ENCODE peak calls at places on chromosomes 11 and 22, in six cellular contexts. One of them, this sample, is unnamed.

GRCh38 chr11:62601114-62601363 is 626 bp downstream of the MTA2 start:
- DNase-seq in A549: no peak
- DNase-seq in AG10803: peak
- DNase-seq in neural crest cell: no peak
- DNase-seq in heart right ventricle: peak
- DNase-seq in OCI-LY7: peak
- DNase-seq in this sample: no peak

GRCh38 chr22:45192701-45193187 is 29.0 kb downstream of the NUP50 start:
- DNase-seq in AG10803: no peak
- DNase-seq in heart right ventricle: no peak
- DNase-seq in OCI-LY7: no peak
- DNase-seq in A549: no peak
- DNase-seq in neural crest cell: no peak
- DNase-seq in this sample: no peak

GRCh38 chr22:39343259-39344045 is 6.3 kb upstream of the SYNGR1 start:
- DNase-seq in OCI-LY7: peak
- DNase-seq in AG10803: peak
- DNase-seq in A549: peak
- DNase-seq in heart right ventricle: no peak
- DNase-seq in neural crest cell: peak
- DNase-seq in this sample: peak

GRCh38 chr11:75771646-75772410 is 3.2 kb downstream of the DGAT2 start:
- DNase-seq in heart right ventricle: no peak
- DNase-seq in A549: no peak
- DNase-seq in AG10803: peak
- DNase-seq in OCI-LY7: no peak
- DNase-seq in neural crest cell: no peak
- DNase-seq in this sample: no peak

GRCh38 chr22:50576070-50576469 is 2.2 kb downstream of the CPT1B start:
- DNase-seq in heart right ventricle: no peak
- DNase-seq in OCI-LY7: no peak
- DNase-seq in neural crest cell: peak
- DNase-seq in AG10803: peak
- DNase-seq in A549: peak
- DNase-seq in this sample: peak

GRCh38 chr22:29702931-29703594 is 16.7 kb upstream of the CABP7 start:
- DNase-seq in heart right ventricle: peak
- DNase-seq in AG10803: no peak
- DNase-seq in OCI-LY7: peak
- DNase-seq in A549: no peak
- DNase-seq in neural crest cell: no peak
- DNase-seq in this sample: no peak

GRCh38 chr22:36818010-36818642 is 1.3 kb upstream of the PVALB start:
- DNase-seq in neural crest cell: no peak
- DNase-seq in heart right ventricle: no peak
- DNase-seq in AG10803: no peak
- DNase-seq in OCI-LY7: no peak
- DNase-seq in A549: no peak
- DNase-seq in this sample: no peak

GRCh38 chr11:99015634-99016454 is 4.9 kb upstream of the CNTN5 start:
- DNase-seq in OCI-LY7: peak
- DNase-seq in A549: peak
- DNase-seq in AG10803: peak
- DNase-seq in heart right ventricle: no peak
- DNase-seq in neural crest cell: no peak
- DNase-seq in this sample: peak

GRCh38 chr11:134655189-134655937 is 243.3 kb upstream of the B3GAT1 start:
- DNase-seq in A549: no peak
- DNase-seq in OCI-LY7: no peak
- DNase-seq in AG10803: no peak
- DNase-seq in heart right ventricle: no peak
- DNase-seq in neural crest cell: no peak
- DNase-seq in this sample: no peak

GRCh38 chr11:12416552-12416951 is 39.2 kb downstream of the PARVA start:
- DNase-seq in neural crest cell: no peak
- DNase-seq in OCI-LY7: no peak
- DNase-seq in A549: no peak
- DNase-seq in AG10803: no peak
- DNase-seq in heart right ventricle: no peak
- DNase-seq in this sample: no peak

GRCh38 chr11:12426176-12426575 is 48.8 kb downstream of the PARVA start:
- DNase-seq in neural crest cell: no peak
- DNase-seq in heart right ventricle: no peak
- DNase-seq in AG10803: no peak
- DNase-seq in OCI-LY7: no peak
- DNase-seq in A549: no peak
- DNase-seq in this sample: no peak

GRCh38 chr11:12420706-12421105 is 43.3 kb downstream of the PARVA start:
- DNase-seq in AG10803: no peak
- DNase-seq in neural crest cell: no peak
- DNase-seq in OCI-LY7: no peak
- DNase-seq in heart right ventricle: no peak
- DNase-seq in A549: no peak
- DNase-seq in this sample: no peak

GRCh38 chr11:12418019-12418611 is 40.7 kb downstream of the PARVA start:
- DNase-seq in AG10803: peak
- DNase-seq in neural crest cell: no peak
- DNase-seq in A549: no peak
- DNase-seq in heart right ventricle: no peak
- DNase-seq in OCI-LY7: no peak
- DNase-seq in this sample: no peak

GRCh38 chr11:12421386-12421785 is 44.0 kb downstream of the PARVA start:
- DNase-seq in A549: no peak
- DNase-seq in OCI-LY7: no peak
- DNase-seq in heart right ventricle: no peak
- DNase-seq in neural crest cell: no peak
- DNase-seq in AG10803: no peak
- DNase-seq in this sample: no peak
- TF ChIP-seq CTCF in A549: no peak
- TF ChIP-seq CTCF in OCI-LY7: no peak
- TF ChIP-seq CTCF in heart right ventricle: no peak
- TF ChIP-seq CTCF in neural crest cell: no peak
- TF ChIP-seq CTCF in AG10803: no peak
- TF ChIP-seq CTCF in this sample: no peak

GRCh38 chr22:27617214-27617881 is 184.2 kb downstream of the MN1 start:
- DNase-seq in OCI-LY7: no peak
- DNase-seq in AG10803: no peak
- DNase-seq in neural crest cell: no peak
- DNase-seq in heart right ventricle: no peak
- DNase-seq in A549: no peak
- DNase-seq in this sample: no peak
- TF ChIP-seq CTCF in OCI-LY7: peak
- TF ChIP-seq CTCF in AG10803: no peak
- TF ChIP-seq CTCF in neural crest cell: peak
- TF ChIP-seq CTCF in heart right ventricle: no peak
- TF ChIP-seq CTCF in A549: peak
- TF ChIP-seq CTCF in this sample: no peak

DNA sequence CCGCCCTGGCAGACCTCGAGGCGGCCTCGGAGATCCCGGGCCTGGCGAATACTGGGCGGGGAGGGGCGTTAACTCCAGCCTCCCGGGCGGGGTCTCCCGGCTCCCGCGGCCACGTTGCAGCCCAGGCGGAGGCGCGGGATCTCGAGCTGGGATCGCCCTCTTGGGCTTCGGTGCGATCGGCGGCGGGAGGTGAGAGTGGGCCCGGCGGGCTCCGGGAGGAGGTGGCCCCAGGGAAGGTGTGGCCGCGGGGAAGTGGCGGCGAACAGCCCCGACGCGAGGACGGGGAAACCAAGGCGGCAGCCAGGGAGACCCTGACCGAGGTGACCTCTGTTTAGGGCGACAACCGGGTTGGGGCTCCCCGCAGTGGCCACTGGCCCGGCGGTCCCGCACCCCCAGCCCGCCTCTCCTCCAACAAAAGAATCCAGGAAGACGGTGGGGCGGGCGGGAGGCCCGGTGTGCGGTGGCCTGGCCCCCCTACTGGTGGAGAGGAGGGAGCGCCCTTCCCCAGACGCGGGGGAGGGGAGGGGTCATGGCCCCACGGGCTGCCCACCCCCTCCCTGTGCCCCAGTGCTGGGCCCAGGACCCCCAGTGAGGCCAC is at the start of gene PHETA2:
- DNase-seq in neural crest cell: no peak
- DNase-seq in A549: no peak
- DNase-seq in heart right ventricle: peak
- DNase-seq in AG10803: peak
- DNase-seq in OCI-LY7: no peak
- DNase-seq in this sample: no peak
- TF ChIP-seq CTCF in neural crest cell: peak
- TF ChIP-seq CTCF in A549: no peak
- TF ChIP-seq CTCF in heart right ventricle: peak
- TF ChIP-seq CTCF in AG10803: peak
- TF ChIP-seq CTCF in OCI-LY7: peak
- TF ChIP-seq CTCF in this sample: no peak

GRCh38 chr11:109696191-109696897 is 274.4 kb downstream of the C11orf87 start:
- DNase-seq in heart right ventricle: no peak
- DNase-seq in A549: no peak
- DNase-seq in OCI-LY7: no peak
- DNase-seq in AG10803: peak
- DNase-seq in neural crest cell: no peak
- DNase-seq in this sample: no peak

GRCh38 chr11:109695696-109696095 is 273.7 kb downstream of the C11orf87 start:
- DNase-seq in neural crest cell: no peak
- DNase-seq in AG10803: peak
- DNase-seq in heart right ventricle: no peak
- DNase-seq in OCI-LY7: no peak
- DNase-seq in A549: no peak
- DNase-seq in this sample: no peak

GRCh38 chr11:109698237-109698636 is 276.2 kb downstream of the C11orf87 start:
- DNase-seq in neural crest cell: no peak
- DNase-seq in A549: no peak
- DNase-seq in OCI-LY7: no peak
- DNase-seq in heart right ventricle: no peak
- DNase-seq in AG10803: no peak
- DNase-seq in this sample: no peak

DNA sequence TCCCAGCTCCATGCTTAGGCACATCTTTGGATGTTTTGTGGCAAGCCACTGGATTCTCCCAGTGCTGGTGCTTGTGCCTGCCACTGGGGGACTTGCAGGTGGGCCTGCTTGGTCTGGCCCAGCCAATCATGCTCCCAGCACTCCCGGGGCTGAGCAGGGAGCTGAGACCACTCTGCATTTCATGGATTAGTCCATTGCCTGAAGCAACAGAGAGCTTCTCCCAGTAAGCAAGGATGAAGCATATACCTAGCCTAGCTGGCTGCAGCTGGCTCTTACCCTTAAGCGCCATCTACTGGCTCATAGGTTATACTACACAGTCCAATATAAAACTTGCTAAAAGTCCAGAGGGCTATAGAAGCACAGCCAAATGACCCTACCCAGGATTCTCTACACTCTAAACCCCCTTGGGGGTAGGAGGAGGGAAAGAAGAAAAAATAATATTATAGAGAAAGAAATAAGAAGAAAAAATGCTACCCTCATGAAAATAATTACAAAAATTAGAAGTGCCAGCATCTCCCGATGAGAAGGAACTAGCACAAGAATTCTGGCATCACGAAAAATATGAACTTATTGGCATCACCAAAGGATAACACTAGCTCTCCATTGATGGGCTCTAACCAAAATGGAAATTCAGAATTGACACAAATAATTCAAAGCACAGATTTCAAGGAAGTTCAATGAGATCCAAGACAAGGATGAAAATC is 275.3 kb downstream of the C11orf87 start:
- DNase-seq in AG10803: peak
- DNase-seq in heart right ventricle: no peak
- DNase-seq in A549: peak
- DNase-seq in OCI-LY7: peak
- DNase-seq in neural crest cell: peak
- DNase-seq in this sample: peak
- TF ChIP-seq CTCF in AG10803: peak
- TF ChIP-seq CTCF in heart right ventricle: peak
- TF ChIP-seq CTCF in A549: peak
- TF ChIP-seq CTCF in OCI-LY7: peak
- TF ChIP-seq CTCF in neural crest cell: peak
- TF ChIP-seq CTCF in this sample: peak

GRCh38 chr11:111761056-111761455 is 5.1 kb downstream of the PPP2R1B start:
- DNase-seq in neural crest cell: no peak
- DNase-seq in A549: no peak
- DNase-seq in heart right ventricle: no peak
- DNase-seq in AG10803: no peak
- DNase-seq in OCI-LY7: no peak
- DNase-seq in this sample: no peak
- TF ChIP-seq CTCF in neural crest cell: no peak
- TF ChIP-seq CTCF in A549: no peak
- TF ChIP-seq CTCF in heart right ventricle: no peak
- TF ChIP-seq CTCF in AG10803: no peak
- TF ChIP-seq CTCF in OCI-LY7: no peak
- TF ChIP-seq CTCF in this sample: no peak

GRCh38 chr11:119970566-119970965 is 167.3 kb downstream of the TRIM29 start:
- DNase-seq in AG10803: no peak
- DNase-seq in heart right ventricle: no peak
- DNase-seq in OCI-LY7: no peak
- DNase-seq in A549: no peak
- DNase-seq in neural crest cell: no peak
- DNase-seq in this sample: peak
- TF ChIP-seq CTCF in AG10803: no peak
- TF ChIP-seq CTCF in heart right ventricle: no peak
- TF ChIP-seq CTCF in OCI-LY7: no peak
- TF ChIP-seq CTCF in A549: no peak
- TF ChIP-seq CTCF in neural crest cell: no peak
- TF ChIP-seq CTCF in this sample: no peak

GRCh38 chr11:78045851-78046485 is 17.7 kb upstream of the THRSP start:
- DNase-seq in OCI-LY7: peak
- DNase-seq in AG10803: peak
- DNase-seq in A549: peak
- DNase-seq in heart right ventricle: peak
- DNase-seq in neural crest cell: peak
- DNase-seq in this sample: peak

GRCh38 chr11:78048561-78048960 is 15.1 kb upstream of the THRSP start:
- DNase-seq in OCI-LY7: no peak
- DNase-seq in heart right ventricle: no peak
- DNase-seq in neural crest cell: no peak
- DNase-seq in AG10803: no peak
- DNase-seq in A549: no peak
- DNase-seq in this sample: no peak

GRCh38 chr11:78049348-78049747 is 14.3 kb upstream of the THRSP start:
- DNase-seq in AG10803: no peak
- DNase-seq in OCI-LY7: no peak
- DNase-seq in heart right ventricle: no peak
- DNase-seq in neural crest cell: no peak
- DNase-seq in A549: no peak
- DNase-seq in this sample: no peak

GRCh38 chr11:78044706-78045105 is 19.0 kb upstream of the THRSP start:
- DNase-seq in AG10803: no peak
- DNase-seq in neural crest cell: no peak
- DNase-seq in A549: no peak
- DNase-seq in heart right ventricle: no peak
- DNase-seq in OCI-LY7: no peak
- DNase-seq in this sample: no peak

GRCh38 chr11:78046486-78046854 is 17.2 kb upstream of the THRSP start:
- DNase-seq in A549: no peak
- DNase-seq in heart right ventricle: no peak
- DNase-seq in AG10803: no peak
- DNase-seq in OCI-LY7: no peak
- DNase-seq in neural crest cell: no peak
- DNase-seq in this sample: no peak
- TF ChIP-seq CTCF in A549: no peak
- TF ChIP-seq CTCF in heart right ventricle: no peak
- TF ChIP-seq CTCF in AG10803: no peak
- TF ChIP-seq CTCF in OCI-LY7: peak
- TF ChIP-seq CTCF in neural crest cell: peak
- TF ChIP-seq CTCF in this sample: no peak

This sample was measured in nephron progenitor cell.